ENCODE peak calls at places on chromosomes 3 and 15, in seven cellular contexts. T is mucosa of descending colon, S is HAP-1, J is upper lobe of left lung, M is lower lobe of right lung, U is adrenal gland, A is heart left ventricle. Q is an unnamed sample. For H3K4me1, the result is how much of the 10 kb centered on the place peaks cover.

GRCh38 chr3:114902691-114903101 is 244.4 kb downstream of the ZBTB20 start:
- DNase-seq in S (peak), J (no peak), M (no peak), U (no peak), A (no peak), T (no peak), Q (no peak)

GRCh38 chr3:152175576-152175883 is 93.2 kb upstream of the MBNL1 start:
- DNase-seq in S (peak), A (no peak), M (no peak), T (no peak), U (no peak), J (no peak), Q (no peak)

GRCh38 chr3:42852443-42852842 is 23.2 kb downstream of the CYP8B1 start:
- DNase-seq in U (peak), A (no peak), S (no peak), J (no peak), M (no peak), T (no peak), Q (no peak)

GRCh38 chr3:138593488-138594149 is 441 bp downstream of the CEP70 start:
- DNase-seq in J (no peak), T (no peak), A (no peak), S (peak), U (no peak), M (no peak), Q (no peak)

GRCh38 chr3:130971208-130971607 is 55.4 kb downstream of the ASTE1 start:
- DNase-seq in A (no peak), J (no peak), S (no peak), U (no peak), T (no peak), M (no peak), Q (no peak)

GRCh38 chr3:110193114-110193513 is 855.8 kb upstream of the DPPA4 start:
- DNase-seq in J (no peak), A (no peak), T (no peak), U (no peak), M (no peak), S (no peak), Q (no peak)

GRCh38 chr3:129684270-129684669 is 77.8 kb upstream of the PLXND1 start:
- DNase-seq in S (peak), J (no peak), T (no peak), A (no peak), U (no peak), M (no peak), Q (no peak)

GRCh38 chr3:113698891-113699465 is 2.5 kb upstream of the USF3 start:
- DNase-seq in J (peak), T (peak), U (no peak), M (peak), S (no peak), A (no peak), Q (no peak)

GRCh38 chr15:57387644-57388076 is 11.4 kb downstream of the CGNL1 start:
- DNase-seq in J (peak), T (no peak), M (no peak), U (no peak), A (no peak), S (peak), Q (no peak)
- H3K4me1 ChIP-seq in J (under half), T (under half), M (half or more), U (under half), A (under half), S (under half), Q (under half)

GRCh38 chr15:68085052-68085451 is 30.9 kb downstream of the PIAS1 start:
- DNase-seq in M (no peak), U (no peak), S (no peak), A (no peak), T (no peak), J (no peak), Q (no peak)
- H3K4me1 ChIP-seq in M (half or more), U (under half), S (under half), A (half or more), T (under half), J (under half), Q (under half)

GRCh38 chr15:89616228-89616627 is 39.0 kb downstream of the KIF7 start:
- DNase-seq in S (no peak), M (no peak), A (no peak), U (no peak), T (no peak), J (no peak), Q (no peak)
- H3K4me1 ChIP-seq in S (under half), M (under half), A (under half), U (under half), T (under half), J (under half), Q (under half)

GRCh38 chr15:74794248-74794969 is 12.5 kb downstream of the CSK start:
- DNase-seq in A (no peak), J (no peak), S (no peak), U (no peak), T (no peak), M (no peak), Q (no peak)
- H3K4me1 ChIP-seq in A (half or more), J (under half), S (under half), U (under half), T (under half), M (half or more), Q (under half)